ENCODE peak calls at places on chromosomes 13 and 19, in four cellular contexts. R is fibroblast of pulmonary artery; N is sciatic nerve; P is central memory CD8-positive, alpha-beta T cell. W is an unnamed sample.

GRCh38 chr13:49044008-49044407 is 68.3 kb downstream of the FNDC3A start:
- DNase-seq in R (no peak), P (no peak), N (no peak), W (no peak)

GRCh38 chr13:58043971-58044370 is 412.4 kb downstream of the PCDH17 start:
- DNase-seq in R (no peak), N (no peak), P (no peak), W (no peak)

GRCh38 chr19:51803529-51803928 is 8.6 kb downstream of the FPR3 start:
- DNase-seq in R (no peak), N (no peak), P (no peak), W (no peak)

GRCh38 chr13:33025220-33025744 is 9.1 kb downstream of the KL start:
- DNase-seq in P (no peak), R (no peak), N (no peak), W (no peak)

GRCh38 chr13:90591260-90591926 is 756.1 kb upstream of the MIR17HG start:
- DNase-seq in P (no peak), N (no peak), R (no peak), W (no peak)

GRCh38 chr13:33276581-33276980 is 9.0 kb downstream of the STARD13 start:
- DNase-seq in N (no peak), P (no peak), R (peak; percentile 80), W (no peak)

GRCh38 chr13:34942732-34943674 is 933 bp downstream of the NBEA start:
- DNase-seq in N (peak; percentile 58), P (no peak), R (no peak), W (peak; percentile 33)

GRCh38 chr13:19680751-19681150 is 47.3 kb downstream of the MPHOSPH8 start:
- DNase-seq in N (no peak), P (no peak), R (no peak), W (no peak)

GRCh38 chr19:33498391-33499000 is 23.1 kb downstream of the PEPD start:
- DNase-seq in P (no peak), N (no peak), R (no peak), W (no peak)

GRCh38 chr19:44872661-44873060 is 18.4 kb upstream of the TOMM40 start:
- DNase-seq in N (no peak), R (no peak), P (no peak), W (no peak)

GRCh38 chr19:46784262-46785053 is 3.9 kb downstream of the SLC1A5 start:
- DNase-seq in R (peak; percentile 90), P (no peak), N (peak; percentile 80), W (peak; percentile 67)

GRCh38 chr19:876780-877314 is 16.1 kb downstream of the MED16 start:
- DNase-seq in R (no peak), N (no peak), P (no peak), W (no peak)

GRCh38 chr13:69468624-69469023 is 639.0 kb upstream of the ATXN8OS start:
- DNase-seq in P (no peak), N (no peak), R (no peak), W (no peak)

GRCh38 chr19:18770663-18771327 is 20.3 kb downstream of the COMP start:
- DNase-seq in R (no peak), P (no peak), N (no peak), W (no peak)

GRCh38 chr13:71018544-71018943 is 848.5 kb downstream of the DACH1 start:
- DNase-seq in N (no peak), P (no peak), R (no peak), W (no peak)

GRCh38 chr13:101307181-101307701 is 109.1 kb downstream of the NALCN start:
- DNase-seq in P (no peak), R (peak; percentile 64), N (no peak), W (no peak)

GRCh38 chr13:24271611-24272451 is 37.5 kb upstream of the C1QTNF9 start:
- DNase-seq in P (no peak), N (peak; percentile 76), R (peak; percentile 81), W (peak; percentile 79)

GRCh38 chr13:41465215-41465907 is 8.0 kb downstream of the RGCC start:
- DNase-seq in R (peak; percentile 73), P (peak; percentile 70), N (no peak), W (no peak)

GRCh38 chr19:48770223-48770622 is 14.9 kb downstream of the FGF21 start:
- DNase-seq in R (peak; percentile 60), N (no peak), P (no peak), W (no peak)

GRCh38 chr13:41356788-41357187 is 45.7 kb downstream of the NAA16 start:
- DNase-seq in R (peak; percentile 24), P (no peak), N (no peak), W (no peak)

GRCh38 chr13:28384789-28385188 is 110.1 kb downstream of the FLT1 start:
- DNase-seq in P (no peak), R (no peak), N (no peak), W (no peak)

GRCh38 chr19:39082745-39083598 is 1.2 kb upstream of the ACP7 start:
- DNase-seq in P (no peak), N (no peak), R (no peak), W (no peak)

GRCh38 chr13:68736961-68737360 is 1370.7 kb upstream of the ATXN8OS start:
- DNase-seq in N (no peak), P (no peak), R (no peak), W (no peak)

GRCh38 chr13:30864352-30865130 is 41.5 kb upstream of the MEDAG start:
- DNase-seq in N (peak; percentile 61), R (peak; percentile 93), P (no peak), W (peak; percentile 60)

GRCh38 chr13:91111476-91112190 is 235.9 kb upstream of the MIR17HG start:
- DNase-seq in N (no peak), R (no peak), P (no peak), W (no peak)

GRCh38 chr19:11480927-11481776 is at the start of gene ELAVL3:
- DNase-seq in N (no peak), P (no peak), R (no peak), W (no peak)

GRCh38 chr19:4980838-4981680 is 12.1 kb downstream of the KDM4B start:
- DNase-seq in P (no peak), N (no peak), R (no peak), W (no peak)

GRCh38 chr19:46828484-46828883 is 22.2 kb downstream of the AP2S1 start:
- DNase-seq in P (no peak), N (no peak), R (no peak), W (no peak)

GRCh38 chr13:94950303-94950702 is 238.0 kb upstream of the SOX21 start:
- DNase-seq in N (no peak), R (peak; percentile 16), P (no peak), W (no peak)

GRCh38 chr13:24052547-24052981 is 108.0 kb upstream of the SPATA13 start:
- DNase-seq in N (no peak), R (peak; percentile 31), P (no peak), W (peak; percentile 70)

GRCh38 chr13:20441066-20441465 is 84.6 kb downstream of the CRYL1 start:
- DNase-seq in R (no peak), N (no peak), P (no peak), W (no peak)

GRCh38 chr13:50400035-50400726 is 384.9 kb downstream of the KCNRG start:
- DNase-seq in P (no peak), N (no peak), R (peak; percentile 50), W (no peak)

GRCh38 chr19:4582980-4583842 is 23.7 kb upstream of the SEMA6B start:
- DNase-seq in N (no peak), P (no peak), R (no peak), W (no peak)

GRCh38 chr19:42279902-42280760 is 11.1 kb downstream of the CIC start:
- DNase-seq in P (peak; percentile 74), N (peak; percentile 97), R (peak; percentile 93), W (peak; percentile 95)

GRCh38 chr19:12937243-12938053 is 961 bp upstream of the CALR start:
- DNase-seq in P (no peak), N (peak; percentile 86), R (no peak), W (no peak)

GRCh38 chr13:26855071-26855470 is 94.5 kb upstream of the GPR12 start:
- DNase-seq in P (no peak), N (no peak), R (no peak), W (no peak)

W was measured in ovary.